ENCODE peak calls at places on chromosome 15, in six cellular contexts. E, P, U, T, D and Q are unnamed samples.

GRCh38 chr15:29331071-29331470 is 61.4 kb upstream of the NSMCE3 start:
- DNase-seq in T (no peak), P (no peak), E (no peak), U (no peak), D (no peak), Q (no peak)

GRCh38 chr15:67740376-67740775 is 84.9 kb upstream of the SKOR1 start:
- DNase-seq in E (no peak), D (no peak), T (no peak), U (no peak), P (no peak), Q (no peak)

GRCh38 chr15:101161656-101162055 is 90.2 kb downstream of the CHSY1 start:
- DNase-seq in T (no peak), D (no peak), P (no peak), E (no peak), U (no peak), Q (no peak)

GRCh38 chr15:29222129-29222853 is 47.3 kb downstream of the NSMCE3 start:
- DNase-seq in T (no peak), P (no peak), E (no peak), D (no peak), U (no peak), Q (no peak)

GRCh38 chr15:76191539-76192244 is 119.6 kb downstream of the ETFA start:
- DNase-seq in U (no peak), D (no peak), T (no peak), P (no peak), E (no peak), Q (no peak)

GRCh38 chr15:98954411-98954810 is 53.2 kb downstream of the PGPEP1L start:
- DNase-seq in T (no peak), E (no peak), U (peak), P (no peak), D (no peak), Q (no peak)

GRCh38 chr15:23646165-23647000 is 1.3 kb downstream of the MAGEL2 start:
- DNase-seq in T (no peak), E (no peak), U (no peak), D (no peak), P (no peak), Q (no peak)

GRCh38 chr15:36136054-36136453 is 443.4 kb upstream of the CDIN1 start:
- DNase-seq in D (no peak), T (no peak), P (no peak), U (no peak), E (no peak), Q (no peak)

GRCh38 chr15:56040081-56041035 is 46.9 kb upstream of the NEDD4 start:
- DNase-seq in P (peak), T (no peak), E (peak), D (peak), U (peak), Q (no peak)

GRCh38 chr15:36643551-36643950 is 64.1 kb downstream of the CDIN1 start:
- DNase-seq in T (no peak), U (no peak), E (no peak), P (peak), D (no peak), Q (no peak)

GRCh38 chr15:101051291-101052030 is 132.3 kb downstream of the LRRK1 start:
- DNase-seq in D (peak), E (no peak), T (no peak), P (no peak), U (no peak), Q (peak)

GRCh38 chr15:47965297-47965696 is 155.5 kb upstream of the SLC24A5 start:
- DNase-seq in T (no peak), U (no peak), E (no peak), D (no peak), P (no peak), Q (no peak)

GRCh38 chr15:47963265-47963664 is 157.5 kb upstream of the SLC24A5 start:
- DNase-seq in P (no peak), U (no peak), D (no peak), T (no peak), E (no peak), Q (no peak)

GRCh38 chr15:47961401-47962090 is 159.2 kb upstream of the SLC24A5 start:
- DNase-seq in U (no peak), E (no peak), T (no peak), D (peak), P (no peak), Q (no peak)

GRCh38 chr15:47964229-47964628 is 156.6 kb upstream of the SLC24A5 start:
- DNase-seq in P (no peak), E (no peak), U (no peak), D (no peak), T (no peak), Q (no peak)

GRCh38 chr15:47959617-47960398 is 161.0 kb upstream of the SLC24A5 start:
- DNase-seq in E (no peak), D (no peak), P (no peak), T (no peak), U (no peak), Q (no peak)
- TF ChIP-seq CTCF in E (no peak), D (no peak), P (no peak), T (no peak), U (no peak), Q (no peak)

GRCh38 chr15:92383528-92384326 is 10.0 kb upstream of the ST8SIA2 start:
- DNase-seq in U (no peak), T (peak), P (peak), E (no peak), D (peak), Q (no peak)
- TF ChIP-seq CTCF in U (peak), T (peak), P (peak), E (peak), D (peak), Q (peak)

GRCh38 chr15:42720071-42720470 is 16.9 kb downstream of the CDAN1 start:
- DNase-seq in E (no peak), D (no peak), T (no peak), P (no peak), U (no peak), Q (peak)

GRCh38 chr15:42725331-42725903 is 11.5 kb downstream of the CDAN1 start:
- DNase-seq in P (no peak), U (no peak), T (no peak), D (no peak), E (no peak), Q (peak)

GRCh38 chr15:42721016-42721415 is 15.9 kb downstream of the CDAN1 start:
- DNase-seq in P (no peak), U (no peak), D (no peak), T (no peak), E (no peak), Q (peak)

GRCh38 chr15:42724276-42724675 is 12.7 kb downstream of the CDAN1 start:
- DNase-seq in E (no peak), U (no peak), T (no peak), D (no peak), P (no peak), Q (peak)

GRCh38 chr15:42723068-42723467 is 13.9 kb downstream of the CDAN1 start:
- DNase-seq in P (no peak), D (no peak), U (no peak), T (no peak), E (no peak), Q (no peak)
- TF ChIP-seq CTCF in P (peak), D (no peak), U (no peak), T (peak), E (no peak), Q (no peak)

GRCh38 chr15:79540551-79540950 is 108.4 kb downstream of the MINAR1 start:
- DNase-seq in P (peak), U (no peak), D (no peak), T (no peak), E (no peak), Q (no peak)
- TF ChIP-seq CTCF in P (peak), U (no peak), D (no peak), T (peak), E (no peak), Q (no peak)

GRCh38 chr15:65346856-65347598 is 30.8 kb downstream of the IGDCC3 start:
- DNase-seq in U (no peak), D (no peak), E (no peak), T (no peak), P (no peak), Q (no peak)
- TF ChIP-seq CTCF in U (no peak), D (no peak), E (no peak), T (no peak), P (no peak), Q (no peak)

GRCh38 chr15:65086680-65087111 is 10.2 kb downstream of the KBTBD13 start:
- DNase-seq in D (no peak), P (no peak), T (no peak), E (no peak), U (no peak), Q (no peak)
- TF ChIP-seq CTCF in D (no peak), P (no peak), T (peak), E (no peak), U (no peak), Q (no peak)